ENCODE peak calls at places on chromosomes 3 and 15, in four cellular contexts. P is GM06990, H is NCI-H2081, G is right lobe of liver. N is an unnamed sample.

GRCh38 chr3:188807002-188807401 is 364.8 kb upstream of the TPRG1 start:
- DNase-seq in H (no peak), P (no peak), G (no peak), N (no peak)

GRCh38 chr3:150497956-150498355 is 48.3 kb downstream of the SERP1 start:
- DNase-seq in H (no peak), G (no peak), P (no peak), N (no peak)

GRCh38 chr15:40471105-40471777 is 457 bp downstream of the CHST14 start:
- DNase-seq in G (no peak), P (peak), H (no peak), N (peak)

GRCh38 chr3:194741916-194742315 is 56.2 kb downstream of the FAM43A start:
- DNase-seq in G (no peak), H (no peak), P (no peak), N (no peak)

GRCh38 chr3:52196977-52197376 is 983 bp upstream of the ALAS1 start:
- DNase-seq in G (no peak), P (no peak), H (no peak), N (no peak)

GRCh38 chr15:100783760-100784492 is 95.7 kb upstream of the ALDH1A3 start:
- DNase-seq in G (no peak), H (no peak), P (no peak), N (no peak)

GRCh38 chr3:29463306-29463705 is 182.4 kb downstream of the RBMS3 start:
- DNase-seq in G (no peak), H (no peak), P (no peak), N (no peak)

GRCh38 chr3:56702487-56703315 is 19.6 kb upstream of the TASOR start:
- DNase-seq in P (peak), H (peak), G (no peak), N (peak)

GRCh38 chr3:139346771-139347170 is 3.0 kb downstream of the MRPS22 start:
- DNase-seq in G (no peak), P (no peak), H (no peak), N (no peak)

GRCh38 chr15:45064386-45064785 is 41.4 kb downstream of the SORD start:
- DNase-seq in P (no peak), G (no peak), H (no peak), N (no peak)

GRCh38 chr3:177563381-177563780 is 366.1 kb upstream of the TBL1XR1 start:
- DNase-seq in G (no peak), P (no peak), H (no peak), N (no peak)

GRCh38 chr3:21718161-21718765 is 32.7 kb downstream of the ZNF385D start:
- DNase-seq in P (no peak), G (no peak), H (no peak), N (no peak)

GRCh38 chr3:59698091-59698490 is 648.3 kb upstream of the CFAP20DC start:
- DNase-seq in G (no peak), P (no peak), H (no peak), N (no peak)

GRCh38 chr15:63381301-63382192 is at the start of gene CA12:
- DNase-seq in H (no peak), G (peak), P (peak), N (no peak)

GRCh38 chr3:168156479-168156878 is 60.8 kb upstream of the GOLIM4 start:
- DNase-seq in P (no peak), G (no peak), H (no peak), N (no peak)

GRCh38 chr3:154143873-154144272 is 22.7 kb downstream of the ARHGEF26 start:
- DNase-seq in G (no peak), H (no peak), P (no peak), N (no peak)

GRCh38 chr3:122533480-122533879 is 18.7 kb upstream of the KPNA1 start:
- DNase-seq in P (no peak), H (no peak), G (no peak), N (no peak)

GRCh38 chr15:52445553-52445952 is 83.1 kb downstream of the MYO5A start:
- DNase-seq in H (no peak), P (no peak), G (no peak), N (no peak)

GRCh38 chr3:58576716-58577115 is 475 bp downstream of the FAM107A start:
- DNase-seq in G (no peak), P (no peak), H (no peak), N (no peak)

GRCh38 chr3:139427283-139428060 is 38.0 kb upstream of the COPB2 start:
- DNase-seq in H (peak), G (no peak), P (peak), N (no peak)

GRCh38 chr3:126567696-126568438 is 9.1 kb upstream of the C3orf22 start:
- DNase-seq in G (no peak), H (no peak), P (no peak), N (no peak)

GRCh38 chr3:139288266-139288821 is 55.5 kb upstream of the MRPS22 start:
- DNase-seq in H (no peak), G (peak), P (no peak), N (no peak)

GRCh38 chr3:188947983-188948657 is 223.7 kb upstream of the TPRG1 start:
- DNase-seq in P (no peak), H (peak), G (peak), N (no peak)

GRCh38 chr3:13219077-13219901 is 146.1 kb upstream of the IQSEC1 start:
- DNase-seq in G (peak), P (no peak), H (no peak), N (no peak)

GRCh38 chr3:140467104-140467577 is 210.7 kb upstream of the TRIM42 start:
- DNase-seq in G (no peak), H (no peak), P (no peak), N (no peak)

GRCh38 chr3:14113964-14114667 is 10.6 kb downstream of the CHCHD4 start:
- DNase-seq in P (no peak), G (peak), H (no peak), N (no peak)

GRCh38 chr15:67105065-67105951 is 39.9 kb downstream of the SMAD3 start:
- DNase-seq in H (no peak), G (peak), P (no peak), N (no peak)

GRCh38 chr15:69758291-69758771 is 305.7 kb downstream of the RPLP1 start:
- DNase-seq in P (no peak), H (no peak), G (no peak), N (no peak)

GRCh38 chr3:114902691-114903101 is 244.4 kb downstream of the ZBTB20 start:
- DNase-seq in G (no peak), H (no peak), P (no peak), N (no peak)

GRCh38 chr3:100144255-100144866 is 30.1 kb upstream of the FILIP1L start:
- DNase-seq in G (no peak), H (no peak), P (peak), N (no peak)

GRCh38 chr3:60226907-60227306 is 1024.3 kb downstream of the FHIT start:
- DNase-seq in H (no peak), G (no peak), P (no peak), N (no peak)

GRCh38 chr15:64249842-64250575 is 87.2 kb upstream of the PPIB start:
- DNase-seq in P (no peak), H (no peak), G (no peak), N (no peak)

GRCh38 chr3:134462236-134463059 is 23.3 kb downstream of the ANAPC13 start:
- DNase-seq in G (no peak), H (no peak), P (no peak), N (no peak)

GRCh38 chr3:64267774-64268604 is 42.7 kb upstream of the PRICKLE2 start:
- DNase-seq in H (no peak), P (no peak), G (peak), N (no peak)

GRCh38 chr15:34719883-34720148 is 35.0 kb downstream of the GJD2 start:
- DNase-seq in P (no peak), G (peak), H (no peak), N (no peak)

N was measured in stimulated activated naive CD8-positive, alpha-beta T cell treated with anti-CD3 and anti-CD28 coated beads, Interleukin-15, amount 100 ng/mL, for 72 hours.